ENCODE peak calls at places on chromosome 7, in four cellular contexts. I is K562, Y is H1, M is GM12878. N is an unnamed sample. For H3K4me1, the result is how much of the 10 kb centered on the place peaks cover.

GRCh38 chr7:80833289-80834104 is 85.4 kb downstream of the SEMA3C start:
- DNase-seq in I (no peak), Y (no peak), M (no peak), N (no peak)

GRCh38 chr7:131540491-131541162 is 15.8 kb downstream of the PODXL start:
- DNase-seq in I (no peak), Y (no peak), M (no peak), N (peak)

GRCh38 chr7:91653257-91653656 is 227.2 kb downstream of the MTERF1 start:
- DNase-seq in I (no peak), Y (no peak), M (no peak), N (no peak)

GRCh38 chr7:2786607-2787116 is 57.4 kb downstream of the GNA12 start:
- DNase-seq in I (no peak), Y (no peak), M (no peak), N (no peak)

GRCh38 chr7:53541467-53541866 is 506.0 kb downstream of the POM121L12 start:
- DNase-seq in I (no peak), Y (no peak), M (no peak), N (no peak)

GRCh38 chr7:92810242-92810611 is 26.1 kb downstream of the CDK6 start:
- DNase-seq in I (peak), Y (no peak), M (no peak), N (no peak)

GRCh38 chr7:35003679-35004278 is 33.5 kb downstream of the DPY19L1 start:
- DNase-seq in I (peak), Y (no peak), M (no peak), N (peak)

GRCh38 chr7:36047254-36047653 is 105.8 kb upstream of the EEPD1 start:
- DNase-seq in I (no peak), Y (no peak), M (no peak), N (no peak)

GRCh38 chr7:2824678-2825461 is 19.2 kb downstream of the GNA12 start:
- DNase-seq in I (no peak), Y (no peak), M (peak), N (no peak)

GRCh38 chr7:90835861-90836260 is 239.7 kb downstream of the CDK14 start:
- DNase-seq in I (no peak), Y (no peak), M (no peak), N (no peak)

GRCh38 chr7:97013555-97013954 is 8.2 kb downstream of the DLX6 start:
- DNase-seq in I (no peak), Y (no peak), M (no peak), N (no peak)
- H3K4me1 ChIP-seq in I (under half), Y (under half), M (under half), N (under half)

DNA sequence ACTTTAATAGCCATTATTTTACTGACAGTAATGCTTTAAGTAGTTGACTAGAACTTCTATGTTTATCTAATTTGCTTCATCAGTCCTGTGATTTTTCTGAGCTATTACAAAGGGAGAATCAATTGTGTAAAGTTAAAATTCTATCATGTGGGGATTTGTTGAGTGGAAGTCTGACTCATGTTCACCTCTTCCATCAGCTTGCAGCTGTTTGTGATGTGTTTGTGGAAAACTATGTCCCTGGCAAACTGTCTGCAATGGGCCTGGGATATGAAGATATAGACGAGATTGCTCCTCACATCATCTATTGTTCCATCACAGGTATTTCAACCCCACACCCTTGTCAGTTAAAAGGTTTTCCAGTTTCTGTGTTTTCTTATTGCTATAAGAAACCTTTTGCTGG is 59.9 kb downstream of the SUGCT start:
- DNase-seq in I (no peak), Y (peak), M (no peak), N (no peak)
- TF ChIP-seq HDAC6 in I (no peak), Y (no peak), M (no peak), N (no peak)

GRCh38 chr7:18626717-18627116 is 131.2 kb downstream of the HDAC9 start:
- DNase-seq in I (no peak), Y (no peak), M (no peak), N (no peak)
- H3K4me1 ChIP-seq in I (under half), Y (under half), M (under half), N (under half)

DNA sequence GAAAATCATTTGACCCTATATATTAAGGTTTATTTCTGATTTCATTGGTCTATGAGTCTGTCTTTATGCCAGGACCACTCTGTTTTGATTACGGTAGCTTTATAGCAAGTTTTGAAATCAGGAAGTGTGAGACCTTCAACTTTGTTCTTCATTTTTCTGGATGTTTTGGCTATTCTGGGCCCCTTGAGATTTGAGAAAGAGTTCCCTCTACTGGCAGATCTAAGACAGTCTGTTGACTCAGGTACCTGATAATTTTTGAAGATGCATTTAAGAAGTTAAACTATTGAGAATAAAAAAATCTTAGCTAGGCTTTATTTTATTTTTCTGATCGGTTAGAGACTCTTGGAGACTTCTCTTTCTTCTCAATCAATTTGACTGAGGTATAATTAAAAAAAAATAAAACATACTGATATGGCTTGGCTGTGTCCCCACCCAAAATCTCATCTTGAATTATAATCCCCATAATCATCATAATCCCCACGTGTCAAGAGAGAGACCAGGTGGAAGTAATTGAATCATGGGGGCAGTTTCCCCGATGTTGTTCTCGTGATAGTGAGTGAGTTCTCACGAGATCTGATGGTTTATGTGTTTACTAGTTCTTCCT is 209.2 kb downstream of the SNX10 start:
- DNase-seq in I (peak), Y (no peak), M (no peak), N (peak)
- TF ChIP-seq HDAC6 in I (no peak), Y (no peak), M (no peak), N (no peak)

DNA sequence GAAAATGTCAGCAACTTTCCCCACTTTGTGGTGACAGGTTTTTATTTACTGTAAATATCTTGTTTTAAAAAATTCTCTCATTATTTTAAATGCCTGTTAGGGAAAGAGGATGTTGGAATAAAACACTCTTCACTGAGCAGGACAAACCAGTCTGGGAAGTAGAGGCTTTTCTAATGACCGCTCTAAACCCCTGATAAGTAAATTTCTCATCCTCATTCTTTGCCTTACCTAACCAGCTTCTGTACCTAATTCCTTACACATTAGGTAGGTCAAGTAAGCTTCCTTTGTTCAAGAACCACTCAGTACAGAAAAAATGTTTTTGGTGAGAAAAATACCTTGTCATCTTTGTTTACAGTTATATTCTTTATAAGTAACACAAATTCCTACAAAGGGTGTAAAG is 143.6 kb downstream of the GPR85 start:
- DNase-seq in I (no peak), Y (no peak), M (no peak), N (no peak)
- H3K4me1 ChIP-seq in I (under half), Y (under half), M (under half), N (under half)

DNA sequence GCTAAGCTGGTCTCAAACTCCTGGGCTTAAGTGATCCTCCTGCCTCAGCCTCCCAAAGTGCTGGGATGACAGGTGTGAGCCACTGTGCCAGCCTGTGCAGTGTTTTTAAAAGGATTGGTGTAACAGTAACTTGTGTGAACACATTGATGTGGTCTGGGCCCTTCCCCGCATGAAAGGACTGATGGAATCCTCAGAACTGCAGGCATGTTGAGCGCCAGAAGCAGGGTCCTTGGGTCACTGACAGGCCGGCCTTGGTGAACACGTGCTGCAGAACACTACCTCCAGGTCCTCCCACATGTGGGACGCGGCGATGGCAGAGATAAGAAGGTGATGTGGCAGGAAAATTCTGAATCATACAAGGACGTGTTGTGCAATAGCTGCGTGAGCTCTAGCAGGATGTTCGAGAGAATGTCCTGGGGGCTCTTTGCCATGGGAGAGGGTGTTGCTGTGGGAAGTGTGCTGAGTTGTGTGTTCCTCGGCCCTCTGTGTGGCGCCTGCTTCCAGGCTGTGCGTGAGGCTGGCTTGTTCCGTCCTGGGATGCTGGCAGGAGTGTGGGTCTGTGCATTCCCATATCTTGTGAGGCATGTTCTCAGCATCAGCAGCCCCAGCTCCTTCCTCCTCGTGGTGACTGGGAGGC is 68.2 kb downstream of the DNAJB6 start:
- DNase-seq in I (peak), Y (no peak), M (no peak), N (no peak)
- TF ChIP-seq HDAC6 in I (no peak), Y (no peak), M (no peak), N (no peak)

N was measured in HepG2.